ENCODE peak calls at places on chromosome 15, in eight cellular contexts. K, D, P, C, O, W, A and Y are unnamed samples.
A peak's percentile ranks its signal among the peaks of the same experiment; 100 is the strongest.

GRCh38 chr15:65372787-65373067 is 5.1 kb downstream of the IGDCC3 start:
- DNase-seq in K (no peak), D (no peak), P (no peak), C (no peak), O (peak; percentile 8), W (no peak), A (no peak), Y (no peak)

GRCh38 chr15:54960266-54960665 is 236.5 kb downstream of the RSL24D1 start:
- DNase-seq in K (no peak), D (no peak), P (no peak), C (no peak), O (no peak), W (no peak), A (no peak), Y (no peak)

GRCh38 chr15:95591886-95592285 is 738.6 kb upstream of the NR2F2 start:
- DNase-seq in K (no peak), D (no peak), P (no peak), C (no peak), O (no peak), W (no peak), A (no peak), Y (no peak)

GRCh38 chr15:77550275-77551251 is 82.1 kb downstream of the LINGO1 start:
- DNase-seq in K (no peak), D (no peak), P (no peak), C (no peak), O (no peak), W (no peak), A (no peak), Y (no peak)

GRCh38 chr15:60760646-60761504 is 281.9 kb upstream of the ICE2 start:
- DNase-seq in K (no peak), D (peak; percentile 21), P (no peak), C (no peak), O (no peak), W (no peak), A (no peak), Y (no peak)

GRCh38 chr15:34802371-34802770 is 7.0 kb upstream of the ACTC1 start:
- DNase-seq in K (no peak), D (no peak), P (no peak), C (no peak), O (no peak), W (no peak), A (no peak), Y (no peak)

GRCh38 chr15:80579611-80580010 is 115.5 kb upstream of the ABHD17C start:
- DNase-seq in K (no peak), D (no peak), P (no peak), C (no peak), O (no peak), W (no peak), A (no peak), Y (no peak)

GRCh38 chr15:89090791-89091666 is 2.8 kb downstream of the ABHD2 start:
- DNase-seq in K (peak; percentile 77), D (peak; percentile 80), P (peak; percentile 43), C (peak; percentile 55), O (peak; percentile 41), W (peak; percentile 19), A (no peak), Y (peak; percentile 41)

GRCh38 chr15:29695486-29696167 is 126.6 kb downstream of the TJP1 start:
- DNase-seq in K (no peak), D (no peak), P (no peak), C (no peak), O (no peak), W (no peak), A (no peak), Y (no peak)

GRCh38 chr15:45377630-45378148 is 655 bp downstream of the GATM start:
- DNase-seq in K (peak; percentile 47), D (no peak), P (no peak), C (no peak), O (peak; percentile 19), W (no peak), A (no peak), Y (no peak)

GRCh38 chr15:28075482-28076029 is 23.6 kb downstream of the OCA2 start:
- DNase-seq in K (no peak), D (no peak), P (no peak), C (no peak), O (peak; percentile 63), W (no peak), A (no peak), Y (no peak)

GRCh38 chr15:51649659-51650521 is 27.3 kb upstream of the DMXL2 start:
- DNase-seq in K (peak; percentile 51), D (peak; percentile 88), P (peak; percentile 65), C (peak; percentile 32), O (peak; percentile 83), W (no peak), A (peak; percentile 54), Y (peak; percentile 52)